ENCODE peak calls at places on chromosome 5, in four cellular contexts. E is HepG2, K is K562, H is GM12878. R is an unnamed sample.

GRCh38 chr5:32290922-32291321 is 21.8 kb downstream of the MTMR12 start:
- DNase-seq in E (no peak), K (no peak), H (no peak), R (no peak)

GRCh38 chr5:32278403-32278802 is 34.3 kb downstream of the MTMR12 start:
- DNase-seq in E (no peak), K (no peak), H (no peak), R (no peak)

GRCh38 chr5:118956727-118957126 is 31.6 kb downstream of the DTWD2 start:
- DNase-seq in E (no peak), K (no peak), H (no peak), R (no peak)

GRCh38 chr5:176781638-176782570 is 28.5 kb upstream of the UNC5A start:
- DNase-seq in E (no peak), K (no peak), H (no peak), R (no peak)

GRCh38 chr5:147675168-147675567 is 107.4 kb downstream of the JAKMIP2 start:
- DNase-seq in E (peak), K (no peak), H (no peak), R (no peak)

GRCh38 chr5:170738840-170739239 is 44.7 kb upstream of the GABRP start:
- DNase-seq in E (no peak), K (no peak), H (no peak), R (no peak)

GRCh38 chr5:153998010-153998409 is 40.7 kb downstream of the FAM114A2 start:
- DNase-seq in E (no peak), K (no peak), H (no peak), R (no peak)

GRCh38 chr5:179793470-179794139 is at the start of gene LTC4S:
- DNase-seq in E (no peak), K (no peak), H (no peak), R (no peak)

DNA sequence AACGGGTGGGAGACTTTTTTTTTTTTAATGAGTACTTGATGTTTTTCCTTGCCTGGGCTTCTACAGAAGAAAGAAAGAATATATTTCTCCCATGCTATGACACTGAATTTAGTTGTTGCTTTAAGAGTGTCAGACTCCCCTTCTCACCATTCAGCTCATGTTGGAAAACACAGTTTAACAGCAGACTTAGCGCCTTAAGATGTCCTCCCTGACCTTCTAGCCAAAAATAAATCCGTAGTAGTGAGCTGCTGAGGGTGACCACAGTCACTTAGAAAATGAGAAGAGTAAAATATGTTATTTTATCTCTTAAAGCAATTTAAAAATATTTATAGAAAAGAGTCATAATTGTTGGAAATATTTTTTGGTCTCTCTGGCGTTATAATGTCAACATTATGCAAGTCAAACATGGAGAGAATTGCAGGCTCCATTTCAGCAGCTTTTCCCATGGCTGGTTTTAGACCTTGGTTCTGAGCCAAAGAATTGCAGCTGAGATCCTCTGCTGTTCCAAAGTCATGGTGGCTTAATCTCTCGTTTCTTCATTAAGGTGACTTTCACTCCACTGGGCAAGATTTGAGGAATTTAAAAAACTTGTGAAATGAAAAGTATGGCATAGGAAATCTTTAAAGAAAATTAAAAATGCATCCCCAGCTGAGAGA is 143.5 kb downstream of the GHR start:
- DNase-seq in E (no peak), K (no peak), H (no peak), R (no peak)
- TF ChIP-seq SP1 in E (no peak), K (no peak), H (no peak), R (no peak)

GRCh38 chr5:79511945-79512493 is 1.9 kb downstream of the HOMER1 start:
- DNase-seq in E (no peak), K (no peak), H (no peak), R (no peak)
- TF ChIP-seq BHLHE40 in E (no peak), K (no peak), H (no peak), R (no peak)

GRCh38 chr5:10760976-10761841 is at the start of gene DAP:
- DNase-seq in E (peak), K (peak), H (peak), R (peak)

GRCh38 chr5:10762178-10762775 is 1.2 kb upstream of the DAP start:
- DNase-seq in E (no peak), K (no peak), H (no peak), R (no peak)

GRCh38 chr5:10759111-10759510 is 1.9 kb downstream of the DAP start:
- DNase-seq in E (no peak), K (no peak), H (no peak), R (no peak)

GRCh38 chr5:10761842-10762165 is 770 bp upstream of the DAP start:
- DNase-seq in E (no peak), K (no peak), H (no peak), R (no peak)

DNA sequence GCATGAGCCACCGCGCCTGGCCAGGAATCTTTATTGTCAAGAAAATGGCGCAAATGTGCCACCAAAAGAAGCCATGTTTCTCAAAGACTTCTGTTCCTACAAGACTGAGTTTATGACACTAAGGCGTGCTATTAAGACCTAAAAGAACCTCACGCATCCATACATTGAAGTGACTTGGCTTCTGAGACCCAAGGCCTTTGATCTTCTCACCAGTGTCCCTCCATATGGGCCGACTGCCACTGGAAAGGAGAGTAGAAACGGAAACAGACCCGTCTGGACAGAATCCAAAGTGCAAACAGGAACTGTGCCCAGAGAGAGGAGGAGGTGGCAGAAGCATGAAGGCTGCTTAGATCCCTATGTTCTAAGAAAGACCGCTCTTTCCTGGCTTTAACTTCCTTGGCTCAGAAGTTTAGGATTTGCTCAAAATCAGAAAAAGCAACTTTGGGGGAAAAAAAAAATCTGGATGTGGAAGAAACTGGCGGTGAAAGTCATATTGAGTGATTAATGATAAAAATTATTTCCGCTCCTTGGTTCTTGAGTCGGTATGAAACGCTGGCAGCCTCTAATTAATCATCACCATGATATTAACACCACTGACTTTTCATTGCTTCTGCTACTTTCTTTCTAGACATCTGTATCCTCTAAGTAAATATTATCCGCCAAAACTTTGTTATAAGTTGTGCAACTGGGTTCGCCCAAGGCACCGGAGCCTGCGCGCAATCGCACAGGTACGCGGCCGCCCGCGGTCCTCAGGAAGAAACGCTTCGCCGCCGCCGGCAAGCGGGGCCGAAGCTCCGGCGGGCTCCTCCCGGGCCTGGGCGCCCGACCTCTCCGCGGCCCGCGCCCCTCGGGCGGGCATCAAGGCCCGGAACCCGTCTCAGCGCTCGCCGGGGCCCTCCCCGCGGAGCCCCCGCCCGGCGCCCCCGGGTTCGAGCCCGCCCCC is 730 bp downstream of the DAP start:
- DNase-seq in E (peak), K (peak), H (no peak), R (peak)
- TF ChIP-seq SP1 in E (no peak), K (peak), H (no peak), R (no peak)

GRCh38 chr5:75465480-75465879 is 45.9 kb downstream of the CERT1 start:
- DNase-seq in E (no peak), K (no peak), H (no peak), R (no peak)
- TF ChIP-seq BHLHE40 in E (no peak), K (no peak), H (no peak), R (no peak)

DNA sequence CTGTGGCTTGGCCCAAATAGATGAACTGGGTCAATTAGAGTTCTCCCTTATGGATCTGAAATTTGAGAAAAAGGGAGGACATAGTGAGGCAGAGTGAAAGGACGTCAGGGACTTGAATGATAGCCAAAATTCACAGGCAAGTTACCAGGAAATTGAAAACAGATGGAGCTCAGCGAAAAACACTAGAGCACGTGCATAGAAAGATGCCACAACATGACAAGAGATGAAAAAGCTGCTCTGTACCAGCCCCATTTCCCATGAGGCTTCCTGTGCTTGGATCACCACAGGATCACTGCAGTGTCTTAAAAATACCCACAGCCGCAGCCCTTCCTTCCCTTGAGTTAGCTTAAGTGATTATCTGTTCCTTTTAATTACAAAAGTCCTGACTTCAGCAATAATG is 39.0 kb upstream of the HOMER1 start:
- DNase-seq in E (no peak), K (no peak), H (no peak), R (no peak)
- TF ChIP-seq SP1 in E (no peak), K (no peak), H (no peak), R (no peak)

GRCh38 chr5:169389318-169389717 is 88.4 kb upstream of the SLIT3 start:
- DNase-seq in E (no peak), K (no peak), H (no peak), R (no peak)

GRCh38 chr5:169390265-169390664 is 89.3 kb upstream of the SLIT3 start:
- DNase-seq in E (no peak), K (no peak), H (no peak), R (peak)

GRCh38 chr5:169385636-169386035 is 84.7 kb upstream of the SLIT3 start:
- DNase-seq in E (no peak), K (no peak), H (no peak), R (no peak)

GRCh38 chr5:169384661-169385060 is 83.7 kb upstream of the SLIT3 start:
- DNase-seq in E (no peak), K (no peak), H (no peak), R (no peak)
- TF ChIP-seq BHLHE40 in E (no peak), K (no peak), H (no peak), R (no peak)

GRCh38 chr5:126172812-126173211 is 250.4 kb upstream of the GRAMD2B start:
- DNase-seq in E (no peak), K (no peak), H (no peak), R (no peak)

GRCh38 chr5:126184474-126184873 is 238.7 kb upstream of the GRAMD2B start:
- DNase-seq in E (no peak), K (no peak), H (no peak), R (no peak)

GRCh38 chr5:126182901-126183695 is 240.1 kb upstream of the GRAMD2B start:
- DNase-seq in E (no peak), K (no peak), H (no peak), R (no peak)

GRCh38 chr5:126178521-126178920 is 244.7 kb upstream of the GRAMD2B start:
- DNase-seq in E (no peak), K (no peak), H (no peak), R (no peak)
- TF ChIP-seq SP1 in E (no peak), K (no peak), H (no peak), R (no peak)